ENCODE peak calls at places on chromosome 16, in four cellular contexts. One of them, this sample, is unnamed. For H3K27me3, the result is how much of the 10 kb centered on the place peaks cover.

GRCh38 chr16:13112639-13113038 is 211.2 kb downstream of the SHISA9 start:
- DNase-seq in SK-N-SH: no peak
- DNase-seq in upper lobe of right lung: no peak
- DNase-seq in prostate gland: no peak
- DNase-seq in this sample: no peak

GRCh38 chr16:30377050-30377811 is 2.6 kb downstream of the MYL11 start:
- DNase-seq in prostate gland: no peak
- DNase-seq in SK-N-SH: no peak
- DNase-seq in upper lobe of right lung: no peak
- DNase-seq in this sample: no peak

GRCh38 chr16:80583466-80583865 is 42.7 kb downstream of the DYNLRB2 start:
- DNase-seq in upper lobe of right lung: no peak
- DNase-seq in prostate gland: no peak
- DNase-seq in SK-N-SH: no peak
- DNase-seq in this sample: no peak

GRCh38 chr16:84545114-84545737 is 40.8 kb upstream of the MEAK7 start:
- DNase-seq in prostate gland: no peak
- DNase-seq in SK-N-SH: no peak
- DNase-seq in upper lobe of right lung: no peak
- DNase-seq in this sample: no peak

GRCh38 chr16:83955218-83956130 is 2.4 kb downstream of the OSGIN1 start:
- DNase-seq in SK-N-SH: no peak
- DNase-seq in prostate gland: no peak
- DNase-seq in upper lobe of right lung: no peak
- DNase-seq in this sample: no peak

GRCh38 chr16:25018972-25019617 is 3.9 kb upstream of the ARHGAP17 start:
- DNase-seq in upper lobe of right lung: no peak
- DNase-seq in prostate gland: no peak
- DNase-seq in SK-N-SH: no peak
- DNase-seq in this sample: no peak

GRCh38 chr16:68367034-68367433 is 56.2 kb downstream of the PRMT7 start:
- DNase-seq in upper lobe of right lung: no peak
- DNase-seq in SK-N-SH: peak
- DNase-seq in prostate gland: no peak
- DNase-seq in this sample: peak

GRCh38 chr16:50037791-50038190 is 12.8 kb downstream of the CNEP1R1 start:
- DNase-seq in prostate gland: no peak
- DNase-seq in upper lobe of right lung: no peak
- DNase-seq in SK-N-SH: no peak
- DNase-seq in this sample: no peak

GRCh38 chr16:15440852-15441251 is 6.5 kb downstream of the BMERB1 start:
- DNase-seq in prostate gland: no peak
- DNase-seq in SK-N-SH: no peak
- DNase-seq in upper lobe of right lung: no peak
- DNase-seq in this sample: no peak

GRCh38 chr16:24309222-24309905 is 53.2 kb downstream of the CACNG3 start:
- DNase-seq in upper lobe of right lung: no peak
- DNase-seq in prostate gland: no peak
- DNase-seq in SK-N-SH: no peak
- DNase-seq in this sample: peak

GRCh38 chr16:68393333-68393732 is 55.0 kb downstream of the SMPD3 start:
- DNase-seq in prostate gland: no peak
- DNase-seq in upper lobe of right lung: no peak
- DNase-seq in SK-N-SH: no peak
- DNase-seq in this sample: no peak

GRCh38 chr16:87129771-87130170 is 187.4 kb downstream of the C16orf95 start:
- DNase-seq in upper lobe of right lung: no peak
- DNase-seq in SK-N-SH: no peak
- DNase-seq in prostate gland: no peak
- DNase-seq in this sample: no peak

GRCh38 chr16:12459401-12459791 is 344.3 kb downstream of the CPPED1 start:
- DNase-seq in prostate gland: no peak
- DNase-seq in upper lobe of right lung: peak
- DNase-seq in SK-N-SH: no peak
- DNase-seq in this sample: no peak

GRCh38 chr16:52812945-52813556 is 239.6 kb downstream of the CHD9NB start:
- DNase-seq in upper lobe of right lung: no peak
- DNase-seq in prostate gland: no peak
- DNase-seq in SK-N-SH: no peak
- DNase-seq in this sample: no peak

GRCh38 chr16:2370725-2371124 is 30.2 kb upstream of the ABCA3 start:
- DNase-seq in prostate gland: no peak
- DNase-seq in upper lobe of right lung: no peak
- DNase-seq in SK-N-SH: no peak
- DNase-seq in this sample: peak

GRCh38 chr16:68227183-68227793 is 8.6 kb downstream of the ESRP2 start:
- DNase-seq in prostate gland: no peak
- DNase-seq in SK-N-SH: peak
- DNase-seq in upper lobe of right lung: no peak
- DNase-seq in this sample: no peak

GRCh38 chr16:67296422-67296821 is 17.1 kb downstream of the PLEKHG4 start:
- DNase-seq in upper lobe of right lung: no peak
- DNase-seq in SK-N-SH: no peak
- DNase-seq in prostate gland: no peak
- DNase-seq in this sample: peak

GRCh38 chr16:8391219-8391757 is 199.0 kb downstream of the TMEM114 start:
- DNase-seq in prostate gland: no peak
- DNase-seq in upper lobe of right lung: no peak
- DNase-seq in SK-N-SH: no peak
- DNase-seq in this sample: no peak

GRCh38 chr16:28923231-28923587 is 1.8 kb downstream of the RABEP2 start:
- DNase-seq in upper lobe of right lung: no peak
- DNase-seq in prostate gland: no peak
- DNase-seq in SK-N-SH: no peak
- DNase-seq in this sample: no peak

GRCh38 chr16:50627419-50627818 is 53.7 kb downstream of the SNX20 start:
- DNase-seq in prostate gland: peak
- DNase-seq in upper lobe of right lung: no peak
- DNase-seq in SK-N-SH: peak
- DNase-seq in this sample: no peak

GRCh38 chr16:28120754-28121153 is 57.2 kb upstream of the GSG1L start:
- DNase-seq in SK-N-SH: no peak
- DNase-seq in upper lobe of right lung: no peak
- DNase-seq in prostate gland: no peak
- DNase-seq in this sample: no peak

GRCh38 chr16:86079185-86079885 is 180.4 kb downstream of the IRF8 start:
- DNase-seq in SK-N-SH: no peak
- DNase-seq in upper lobe of right lung: peak
- DNase-seq in prostate gland: no peak
- DNase-seq in this sample: no peak
- H3K27me3 ChIP-seq in SK-N-SH: half or more
- H3K27me3 ChIP-seq in upper lobe of right lung: under half
- H3K27me3 ChIP-seq in prostate gland: under half
- H3K27me3 ChIP-seq in this sample: half or more

GRCh38 chr16:47060596-47060995 is 83.1 kb downstream of the NETO2 start:
- DNase-seq in prostate gland: no peak
- DNase-seq in SK-N-SH: no peak
- DNase-seq in upper lobe of right lung: peak
- DNase-seq in this sample: no peak

GRCh38 chr16:47059991-47060390 is 83.8 kb downstream of the NETO2 start:
- DNase-seq in prostate gland: no peak
- DNase-seq in upper lobe of right lung: peak
- DNase-seq in SK-N-SH: no peak
- DNase-seq in this sample: no peak

GRCh38 chr16:47056704-47057630 is 83.5 kb upstream of the DNAJA2 start:
- DNase-seq in prostate gland: no peak
- DNase-seq in upper lobe of right lung: no peak
- DNase-seq in SK-N-SH: no peak
- DNase-seq in this sample: no peak

GRCh38 chr16:47057631-47057996 is 84.1 kb upstream of the DNAJA2 start:
- DNase-seq in SK-N-SH: no peak
- DNase-seq in upper lobe of right lung: peak
- DNase-seq in prostate gland: no peak
- DNase-seq in this sample: no peak

GRCh38 chr16:47058295-47059086 is 85.0 kb upstream of the DNAJA2 start:
- DNase-seq in upper lobe of right lung: peak
- DNase-seq in SK-N-SH: no peak
- DNase-seq in prostate gland: peak
- DNase-seq in this sample: no peak
- H3K4me3 ChIP-seq in upper lobe of right lung: no peak
- H3K4me3 ChIP-seq in SK-N-SH: no peak
- H3K4me3 ChIP-seq in prostate gland: no peak
- H3K4me3 ChIP-seq in this sample: no peak

DNA sequence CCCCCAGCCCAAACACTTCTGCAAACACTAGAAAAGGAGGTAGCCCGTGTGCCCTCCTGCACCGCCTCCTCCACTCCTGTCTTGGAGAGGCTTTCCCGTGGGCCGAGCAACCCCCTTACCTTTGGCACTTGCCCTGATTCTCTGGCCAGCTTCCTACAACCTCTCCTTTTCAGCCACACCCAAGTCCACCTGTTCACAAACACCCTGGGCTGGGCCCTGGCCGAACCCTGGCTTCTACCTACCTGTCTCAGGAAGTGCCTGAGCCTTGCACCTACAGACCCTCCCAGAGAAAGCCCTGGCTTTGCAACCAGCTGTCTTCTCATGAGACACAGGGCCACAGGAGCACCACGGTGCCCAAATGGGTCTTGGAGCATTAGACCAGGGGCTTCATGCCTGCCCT is 2.0 kb upstream of the ANTKMT start:
- DNase-seq in upper lobe of right lung: no peak
- DNase-seq in SK-N-SH: no peak
- DNase-seq in prostate gland: no peak
- DNase-seq in this sample: no peak
- H3K27me3 ChIP-seq in upper lobe of right lung: under half
- H3K27me3 ChIP-seq in SK-N-SH: under half
- H3K27me3 ChIP-seq in prostate gland: under half
- H3K27me3 ChIP-seq in this sample: under half

DNA sequence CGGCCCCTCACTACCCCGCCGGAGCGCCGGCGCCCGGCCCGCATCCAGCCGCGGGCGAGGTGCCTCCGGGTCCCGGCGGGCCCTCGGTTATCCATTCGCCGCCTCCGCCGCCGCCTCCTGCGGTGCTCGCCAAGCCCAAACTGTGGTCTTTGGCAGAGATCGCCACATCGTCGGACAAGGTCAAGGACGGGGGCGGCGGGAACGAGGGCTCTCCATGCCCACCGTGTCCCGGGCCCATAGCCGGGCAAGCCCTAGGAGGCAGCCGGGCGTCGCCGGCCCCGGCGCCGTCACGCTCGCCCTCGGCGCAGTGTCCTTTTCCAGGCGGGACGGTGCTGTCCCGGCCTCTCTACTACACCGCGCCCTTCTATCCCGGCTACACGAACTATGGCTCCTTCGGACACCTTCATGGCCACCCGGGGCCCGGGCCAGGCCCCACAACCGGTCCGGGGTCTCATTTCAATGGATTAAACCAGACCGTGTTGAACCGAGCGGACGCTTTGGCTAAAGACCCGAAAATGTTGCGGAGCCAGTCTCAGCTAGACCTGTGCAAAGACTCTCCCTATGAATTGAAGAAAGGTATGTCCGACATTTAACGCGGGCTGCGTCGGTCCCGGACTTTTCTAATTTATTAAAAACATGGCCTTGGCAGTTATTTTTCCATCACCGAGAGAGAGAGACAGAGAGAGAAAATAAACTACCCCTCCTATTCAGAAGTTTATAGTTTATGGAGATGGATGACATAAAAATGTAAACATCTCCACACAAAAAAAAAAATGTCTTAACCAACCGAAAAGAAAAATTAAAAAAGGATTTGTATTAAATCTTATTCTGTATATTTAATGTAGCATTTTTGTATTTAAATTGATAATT is 2.9 kb downstream of the IRX5 start:
- DNase-seq in prostate gland: no peak
- DNase-seq in upper lobe of right lung: peak
- DNase-seq in SK-N-SH: no peak
- DNase-seq in this sample: no peak
- H3K4me3 ChIP-seq in prostate gland: peak
- H3K4me3 ChIP-seq in upper lobe of right lung: peak
- H3K4me3 ChIP-seq in SK-N-SH: no peak
- H3K4me3 ChIP-seq in this sample: no peak

DNA sequence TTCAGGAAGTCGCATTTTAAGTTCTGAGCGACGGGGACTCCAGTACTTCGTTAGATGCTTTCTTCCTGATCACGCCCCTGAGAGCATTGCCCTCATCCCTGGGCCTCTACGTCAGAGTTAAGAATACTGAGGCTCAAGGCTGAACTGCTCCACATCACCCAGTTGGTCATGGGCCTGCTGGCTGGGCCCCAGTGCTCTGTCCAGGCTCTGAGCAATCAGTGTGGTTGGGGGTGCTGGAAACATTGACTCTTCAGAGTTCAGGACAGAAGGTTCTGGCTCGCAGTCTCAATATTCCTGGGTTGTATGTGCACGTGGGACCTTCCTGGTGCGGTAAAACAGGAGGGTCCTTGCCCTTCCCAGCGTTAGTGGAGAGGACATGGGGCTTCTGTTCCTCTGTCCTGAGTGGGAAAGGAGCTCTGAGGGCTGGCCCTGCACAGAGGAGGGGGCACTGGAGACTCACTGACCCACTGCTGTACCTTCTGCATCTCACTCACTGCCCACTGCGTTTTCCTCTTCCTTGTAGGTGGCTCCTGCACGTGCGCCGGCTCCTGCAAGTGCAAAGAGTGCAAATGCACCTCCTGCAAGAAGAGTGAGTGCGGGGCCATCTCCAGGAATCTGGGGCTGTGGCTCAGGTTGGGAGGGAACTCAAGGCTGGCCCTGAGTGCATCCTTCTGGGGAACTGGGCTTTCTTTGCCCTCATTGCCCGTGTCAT is 518 bp downstream of the MT1E start:
- DNase-seq in prostate gland: no peak
- DNase-seq in SK-N-SH: no peak
- DNase-seq in upper lobe of right lung: no peak
- DNase-seq in this sample: no peak
- H3K27me3 ChIP-seq in prostate gland: under half
- H3K27me3 ChIP-seq in SK-N-SH: under half
- H3K27me3 ChIP-seq in upper lobe of right lung: under half
- H3K27me3 ChIP-seq in this sample: under half

This sample was measured in PC-9.